ENCODE peak calls at places on chromosomes 13 and 19, in seven cellular contexts. P, U, F, T, M, H and E are unnamed samples.

GRCh38 chr19:2495130-2495641 is 19.3 kb downstream of the GADD45B start:
- DNase-seq in T (peak), F (no peak), P (peak), M (peak), H (peak), U (no peak), E (peak)

GRCh38 chr13:112215871-112216270 is 148.9 kb downstream of the SOX1 start:
- DNase-seq in H (no peak), U (no peak), M (no peak), T (no peak), F (no peak), P (no peak), E (no peak)

GRCh38 chr19:51921949-51922348 is 5.3 kb upstream of the ZNF613 start:
- DNase-seq in M (no peak), T (no peak), H (no peak), F (no peak), P (no peak), U (peak), E (no peak)

GRCh38 chr13:38173403-38173802 is 176.2 kb upstream of the UFM1 start:
- DNase-seq in P (no peak), U (no peak), T (no peak), H (no peak), M (no peak), F (no peak), E (no peak)

GRCh38 chr19:20154636-20155035 is 12.4 kb upstream of the ZNF486 start:
- DNase-seq in T (no peak), P (peak), M (no peak), H (no peak), U (no peak), F (no peak), E (no peak)

GRCh38 chr19:50877338-50877737 is 4.1 kb downstream of the KLK2 start:
- DNase-seq in U (no peak), P (no peak), T (no peak), M (no peak), H (no peak), F (no peak), E (no peak)

GRCh38 chr19:35106291-35106583 is 9.4 kb upstream of the FXYD3 start:
- DNase-seq in H (peak), P (no peak), T (no peak), U (no peak), M (no peak), F (no peak), E (no peak)

GRCh38 chr13:98261165-98261672 is 84.2 kb upstream of the RNF113B start:
- DNase-seq in P (no peak), H (no peak), U (no peak), M (no peak), T (no peak), F (no peak), E (no peak)

GRCh38 chr13:108060111-108060510 is 155.2 kb downstream of the LIG4 start:
- DNase-seq in T (no peak), U (no peak), H (no peak), P (no peak), F (no peak), M (no peak), E (no peak)

GRCh38 chr19:12064266-12065099 is at the start of gene ZNF844:
- DNase-seq in P (peak), U (peak), H (peak), F (peak), M (peak), T (peak), E (peak)

GRCh38 chr19:13573268-13573667 is 67.0 kb upstream of the CACNA1A start:
- DNase-seq in M (no peak), H (no peak), U (no peak), T (no peak), F (no peak), P (no peak), E (no peak)

GRCh38 chr13:104875008-104875762 is 1660.3 kb downstream of the EFNB2 start:
- DNase-seq in H (no peak), M (no peak), F (no peak), U (no peak), T (no peak), P (no peak), E (no peak)

GRCh38 chr13:51906581-51906980 is 44.8 kb downstream of the CCDC70 start:
- DNase-seq in P (peak), T (no peak), F (no peak), H (no peak), M (no peak), U (no peak), E (no peak)

GRCh38 chr19:46756544-46756888 is 10.3 kb upstream of the STRN4 start:
- DNase-seq in P (no peak), M (no peak), T (no peak), H (no peak), F (no peak), U (no peak), E (no peak)

GRCh38 chr19:17562097-17562496 is 6.6 kb downstream of the COLGALT1 start:
- DNase-seq in M (no peak), H (no peak), F (no peak), P (no peak), U (no peak), T (no peak), E (no peak)

GRCh38 chr19:4452230-4452990 is 5.2 kb downstream of the UBXN6 start:
- DNase-seq in M (no peak), F (no peak), T (no peak), H (no peak), P (no peak), U (no peak), E (no peak)

GRCh38 chr13:99053636-99054233 is 75.9 kb upstream of the DOCK9 start:
- DNase-seq in H (no peak), P (no peak), T (no peak), M (no peak), F (no peak), U (no peak), E (no peak)

GRCh38 chr13:107157272-107157671 is 589.3 kb upstream of the ARGLU1 start:
- DNase-seq in P (no peak), F (no peak), H (no peak), T (no peak), M (peak), U (no peak), E (no peak)

GRCh38 chr19:18091217-18091608 is 4.5 kb upstream of the IL12RB1 start:
- DNase-seq in T (peak), M (no peak), U (no peak), F (no peak), P (no peak), H (peak), E (no peak)

GRCh38 chr19:49331616-49332055 is 3.6 kb upstream of the CD37 start:
- DNase-seq in M (peak), H (no peak), P (no peak), U (no peak), F (peak), T (no peak), E (no peak)

GRCh38 chr19:51539821-51540366 is 8.4 kb upstream of the SIGLEC6 start:
- DNase-seq in H (no peak), F (no peak), U (no peak), P (no peak), M (no peak), T (no peak), E (no peak)

GRCh38 chr19:7139095-7139494 is 69.6 kb downstream of the ZNF557 start:
- DNase-seq in F (no peak), P (no peak), T (no peak), U (no peak), M (no peak), H (no peak), E (no peak)

GRCh38 chr19:37953576-37954303 is 46.7 kb downstream of the SIPA1L3 start:
- DNase-seq in U (no peak), F (no peak), H (no peak), P (no peak), M (no peak), T (no peak), E (no peak)

GRCh38 chr19:3494559-3494958 is 5.9 kb downstream of the DOHH start:
- DNase-seq in P (no peak), F (no peak), H (no peak), M (no peak), T (no peak), U (no peak), E (no peak)

GRCh38 chr13:111005364-111005763 is 90.5 kb upstream of the ANKRD10 start:
- DNase-seq in P (no peak), H (no peak), T (no peak), F (peak), U (no peak), M (peak), E (no peak)

GRCh38 chr13:70960841-70961443 is 852.7 kb upstream of the KLHL1 start:
- DNase-seq in P (no peak), M (peak), U (no peak), H (no peak), F (peak), T (no peak), E (no peak)

GRCh38 chr13:34720618-34721017 is 221.5 kb upstream of the NBEA start:
- DNase-seq in P (no peak), U (no peak), H (no peak), F (no peak), T (no peak), M (no peak), E (no peak)

GRCh38 chr19:32674153-32674958 is 624 bp downstream of the ANKRD27 start:
- DNase-seq in T (no peak), H (no peak), F (no peak), U (peak), M (no peak), P (no peak), E (no peak)

GRCh38 chr13:28002886-28003698 is 14.6 kb upstream of the URAD start:
- DNase-seq in T (no peak), P (no peak), U (no peak), F (no peak), M (peak), H (no peak), E (no peak)

GRCh38 chr13:88586263-88586662 is 915.1 kb downstream of the SLITRK5 start:
- DNase-seq in U (no peak), H (no peak), P (no peak), F (peak), T (no peak), M (no peak), E (no peak)

GRCh38 chr13:104773775-104774174 is 1707.6 kb upstream of the SLC10A2 start:
- DNase-seq in U (no peak), P (no peak), T (no peak), H (no peak), F (peak), M (peak), E (no peak)

GRCh38 chr13:110916671-110917142 is 1.8 kb upstream of the ANKRD10 start:
- DNase-seq in T (no peak), M (peak), P (no peak), H (no peak), F (peak), U (no peak), E (no peak)

GRCh38 chr19:6236310-6237291 is 43.2 kb downstream of the MLLT1 start:
- DNase-seq in M (no peak), F (no peak), U (no peak), T (peak), P (peak), H (peak), E (no peak)

GRCh38 chr13:109836629-109837607 is 50.5 kb upstream of the IRS2 start:
- DNase-seq in H (no peak), F (no peak), U (peak), M (no peak), P (no peak), T (no peak), E (no peak)

GRCh38 chr19:50205681-50206138 is 2.3 kb downstream of the MYH14 start:
- DNase-seq in F (no peak), H (no peak), P (peak), M (no peak), U (no peak), T (peak), E (no peak)

GRCh38 chr13:25478186-25478585 is 106.4 kb downstream of the ATP8A2 start:
- DNase-seq in M (no peak), U (no peak), F (no peak), H (no peak), T (no peak), P (no peak), E (no peak)

GRCh38 chr13:96652506-96652905 is 341.8 kb downstream of the OXGR1 start:
- DNase-seq in F (no peak), M (no peak), H (no peak), T (no peak), P (no peak), U (no peak), E (no peak)

DNA sequence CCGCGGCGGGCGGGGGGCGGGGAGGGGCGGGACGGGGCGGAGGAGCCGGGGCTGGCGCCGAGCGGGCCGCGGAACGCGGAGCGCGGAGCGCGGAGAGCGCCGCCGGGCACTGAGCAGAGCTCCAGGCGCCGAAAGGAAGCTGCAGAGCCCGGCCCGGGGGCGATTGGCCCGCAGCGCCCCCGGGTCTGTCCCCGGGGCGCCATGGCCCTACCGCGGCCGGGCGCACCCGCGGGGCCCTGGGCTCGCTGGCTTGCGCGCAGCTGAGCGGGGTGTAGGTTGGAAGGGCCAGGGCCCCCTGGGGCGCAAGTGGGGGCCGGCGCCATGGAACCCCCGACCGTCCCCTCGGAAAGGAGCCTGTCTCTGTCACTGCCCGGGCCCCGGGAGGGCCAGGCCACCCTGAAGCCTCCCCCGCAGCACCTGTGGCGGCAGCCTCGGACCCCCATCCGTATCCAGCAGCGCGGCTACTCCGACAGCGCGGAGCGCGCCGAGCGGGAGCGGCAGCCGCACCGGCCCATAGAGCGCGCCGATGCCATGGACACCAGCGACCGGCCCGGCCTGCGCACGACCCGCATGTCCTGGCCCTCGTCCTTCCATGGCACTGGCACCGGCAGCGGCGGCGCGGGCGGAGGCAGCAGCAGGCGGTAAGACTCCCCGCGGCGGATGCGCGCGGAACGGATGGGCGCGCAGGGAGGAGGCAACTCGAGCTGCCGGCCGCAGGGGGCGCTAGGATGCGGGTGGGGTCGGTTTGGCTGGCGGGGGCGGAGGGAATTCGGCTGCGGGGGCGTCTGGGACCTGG is at the start of gene PDE4A:
- DNase-seq in T (no peak), H (no peak), U (peak), P (no peak), F (no peak), M (no peak), E (no peak)
- TF ChIP-seq CTCF in T (no peak), H (peak), U (peak), P (no peak), F (no peak), M (peak), E (no peak)

GRCh38 chr19:33998739-33999345 is 173.5 kb upstream of the LSM14A start:
- DNase-seq in F (no peak), H (no peak), P (no peak), U (no peak), T (no peak), M (no peak), E (no peak)
- TF ChIP-seq CTCF in F (no peak), H (peak), P (no peak), U (peak), T (no peak), M (peak), E (no peak)

GRCh38 chr13:55229906-55230569 is 1910.7 kb upstream of the PRR20A start:
- DNase-seq in T (no peak), M (no peak), U (no peak), H (no peak), P (no peak), F (no peak), E (no peak)

GRCh38 chr13:55234311-55234710 is 1906.4 kb upstream of the PRR20A start:
- DNase-seq in T (no peak), F (no peak), U (no peak), H (no peak), P (no peak), M (no peak), E (no peak)

GRCh38 chr13:55230570-55230908 is 1910.2 kb upstream of the PRR20A start:
- DNase-seq in M (no peak), H (no peak), U (no peak), T (no peak), F (no peak), P (no peak), E (no peak)
- TF ChIP-seq CTCF in M (no peak), H (no peak), U (no peak), T (no peak), F (no peak), P (no peak), E (no peak)

GRCh38 chr13:50170447-50171037 is 155.3 kb downstream of the KCNRG start:
- DNase-seq in F (no peak), P (no peak), H (no peak), M (peak), T (no peak), U (no peak), E (no peak)
- TF ChIP-seq CTCF in F (peak), P (no peak), H (no peak), M (peak), T (no peak), U (no peak), E (no peak)

GRCh38 chr13:29926077-29926476 is 75.7 kb upstream of the UBL3 start:
- DNase-seq in T (no peak), H (no peak), F (no peak), U (no peak), M (no peak), P (no peak), E (no peak)
- TF ChIP-seq CTCF in T (no peak), H (no peak), F (no peak), U (no peak), M (no peak), P (no peak), E (no peak)